ENCODE peak calls at places on chromosomes 13 and 19, in four cellular contexts. R is CD4-positive, CD25-positive, alpha-beta regulatory T cell; B is right lobe of liver; M is H4. T is an unnamed sample.

GRCh38 chr19:763181-763580 is 12.3 kb downstream of the MISP start:
- DNase-seq in R (no peak), B (no peak), M (no peak), T (no peak)

GRCh38 chr13:97889803-97890202 is 63.7 kb upstream of the IPO5 start:
- DNase-seq in R (no peak), B (no peak), M (no peak), T (no peak)

GRCh38 chr13:89486065-89486464 is 1814.9 kb downstream of the SLITRK5 start:
- DNase-seq in R (no peak), B (no peak), M (no peak), T (no peak)

GRCh38 chr13:50511877-50512332 is 331.6 kb downstream of the DLEU7 start:
- DNase-seq in R (peak; percentile 43), B (no peak), M (no peak), T (no peak)

GRCh38 chr19:8511573-8512101 is 2.3 kb downstream of the ZNF414 start:
- DNase-seq in R (no peak), B (no peak), M (no peak), T (no peak)

GRCh38 chr19:2050349-2050990 is 574 bp downstream of the MKNK2 start:
- DNase-seq in R (no peak), B (no peak), M (no peak), T (no peak)

GRCh38 chr19:10863107-10863700 is 8.1 kb upstream of the CARM1 start:
- DNase-seq in R (no peak), B (no peak), M (peak; percentile 60), T (no peak)

GRCh38 chr19:50551713-50552187 is 16.5 kb downstream of the LRRC4B start:
- DNase-seq in R (no peak), B (no peak), M (no peak), T (no peak)

T was measured in NCI-H2081.